ENCODE peak calls at places on chromosomes 5 and 9, in six cellular contexts. C is IMR-90, F is mesendoderm, K is H1, Z is H9, Q is neuronal stem cell. Y is an unnamed sample.

GRCh38 chr5:138033275-138033808 is 463 bp upstream of the FAM13B start:
- DNase-seq in F (no peak), Q (no peak), C (no peak), K (peak; percentile 29), Z (no peak), Y (peak; percentile 72)

GRCh38 chr9:82284758-82285157 is 296.2 kb downstream of the SPATA31D1 start:
- DNase-seq in Z (no peak), K (no peak), F (no peak), Q (no peak), C (peak; percentile 21), Y (no peak)

GRCh38 chr9:70043689-70044449 is at the start of gene MAMDC2:
- DNase-seq in Q (peak; percentile 62), C (peak; percentile 51), K (no peak), F (peak; percentile 73), Z (peak; percentile 76), Y (peak; percentile 37)

GRCh38 chr5:54845567-54845941 is 139.8 kb downstream of the ESM1 start:
- DNase-seq in Q (no peak), K (no peak), F (peak; percentile 89), C (peak; percentile 75), Z (no peak), Y (no peak)

GRCh38 chr5:33362915-33363314 is 77.8 kb upstream of the TARS1 start:
- DNase-seq in Z (peak; percentile 31), Q (no peak), C (peak; percentile 71), F (peak; percentile 57), K (no peak), Y (no peak)

GRCh38 chr5:143924311-143924710 is 112.3 kb downstream of the HMHB1 start:
- DNase-seq in C (peak; percentile 15), Z (no peak), K (no peak), Q (no peak), F (no peak), Y (no peak)

GRCh38 chr5:168822248-168822744 is 243.1 kb upstream of the PANK3 start:
- DNase-seq in F (no peak), Q (no peak), C (no peak), Z (no peak), K (no peak), Y (no peak)

GRCh38 chr5:40834391-40834848 is 602 bp downstream of the RPL37 start:
- DNase-seq in F (peak; percentile 38), K (no peak), C (peak; percentile 33), Q (no peak), Z (no peak), Y (peak; percentile 43)

GRCh38 chr5:10625700-10626472 is 62.0 kb downstream of the ANKRD33B start:
- DNase-seq in F (no peak), Z (no peak), Q (no peak), C (no peak), K (no peak), Y (no peak)

GRCh38 chr5:166720026-166720425 is 1571.4 kb upstream of the WWC1 start:
- DNase-seq in Z (no peak), F (no peak), C (no peak), K (no peak), Q (no peak), Y (no peak)

GRCh38 chr9:87237337-87237736 is 260.3 kb upstream of the DAPK1 start:
- DNase-seq in Q (no peak), F (no peak), C (no peak), Z (no peak), K (no peak), Y (no peak)

GRCh38 chr5:124652892-124653441 is 93.5 kb downstream of the ZNF608 start:
- DNase-seq in C (no peak), Q (no peak), Z (no peak), K (no peak), F (no peak), Y (no peak)

GRCh38 chr9:29750062-29750461 is 2176.8 kb upstream of the C9orf72 start:
- DNase-seq in K (no peak), Z (no peak), F (peak; percentile 8), C (no peak), Q (no peak), Y (no peak)

GRCh38 chr9:133236291-133237071 is 27.4 kb upstream of the OBP2B start:
- DNase-seq in K (no peak), C (no peak), F (no peak), Z (peak; percentile 24), Q (no peak), Y (no peak)

GRCh38 chr5:15238006-15238405 is 262.0 kb upstream of the FBXL7 start:
- DNase-seq in C (no peak), Q (no peak), F (no peak), K (no peak), Z (no peak), Y (no peak)

GRCh38 chr9:124346347-124347163 is 68.7 kb downstream of the PSMB7 start:
- DNase-seq in Z (no peak), F (no peak), K (no peak), Q (no peak), C (no peak), Y (no peak)

GRCh38 chr5:115455241-115455640 is 89.3 kb downstream of the FEM1C start:
- DNase-seq in F (no peak), K (no peak), Z (no peak), Q (no peak), C (peak; percentile 85), Y (no peak)

GRCh38 chr5:135386886-135387628 is 12.0 kb downstream of the MACROH2A1 start:
- DNase-seq in F (no peak), K (no peak), C (peak; percentile 94), Q (no peak), Z (no peak), Y (peak; percentile 72)

GRCh38 chr5:62327627-62328026 is 21.6 kb downstream of the KIF2A start:
- DNase-seq in Z (no peak), K (no peak), Q (no peak), F (no peak), C (no peak), Y (no peak)

GRCh38 chr5:148932355-148932935 is 106.0 kb downstream of the ADRB2 start:
- DNase-seq in Z (no peak), Q (no peak), K (no peak), C (no peak), F (no peak), Y (no peak)

GRCh38 chr5:71887680-71888079 is 168.6 kb downstream of the CARTPT start:
- DNase-seq in K (no peak), F (peak; percentile 89), Z (no peak), C (peak; percentile 94), Q (no peak), Y (no peak)

GRCh38 chr5:121273818-121274433 is 577.8 kb upstream of the FTMT start:
- DNase-seq in F (peak; percentile 59), Q (no peak), Z (no peak), K (no peak), C (peak; percentile 93), Y (no peak)

GRCh38 chr9:120303519-120303918 is 276.4 kb downstream of the CDK5RAP2 start:
- DNase-seq in C (no peak), F (no peak), K (no peak), Z (no peak), Q (no peak), Y (no peak)
- H3K4me1 ChIP-seq in C (no peaks in the 10 kb centered on the region), F (peaks cover 2% of the 10 kb centered on the region), K (peaks cover 10% of the 10 kb centered on the region), Z (peaks cover 5% of the 10 kb centered on the region), Q (no peaks in the 10 kb centered on the region), Y (no peaks in the 10 kb centered on the region)

GRCh38 chr9:128242828-128243485 is 32.9 kb downstream of the GOLGA2 start:
- DNase-seq in K (no peak), Z (no peak), F (no peak), C (no peak), Q (no peak), Y (no peak)

GRCh38 chr9:128246471-128246870 is 29.3 kb downstream of the GOLGA2 start:
- DNase-seq in F (no peak), K (no peak), C (no peak), Z (no peak), Q (no peak), Y (no peak)

GRCh38 chr9:128245293-128246151 is 30.3 kb downstream of the GOLGA2 start:
- DNase-seq in C (peak; percentile 81), F (peak; percentile 69), K (no peak), Z (peak; percentile 65), Q (no peak), Y (no peak)

GRCh38 chr9:128243486-128244415 is 32.1 kb downstream of the GOLGA2 start:
- DNase-seq in Q (no peak), K (no peak), C (peak; percentile 21), Z (no peak), F (no peak), Y (no peak)

DNA sequence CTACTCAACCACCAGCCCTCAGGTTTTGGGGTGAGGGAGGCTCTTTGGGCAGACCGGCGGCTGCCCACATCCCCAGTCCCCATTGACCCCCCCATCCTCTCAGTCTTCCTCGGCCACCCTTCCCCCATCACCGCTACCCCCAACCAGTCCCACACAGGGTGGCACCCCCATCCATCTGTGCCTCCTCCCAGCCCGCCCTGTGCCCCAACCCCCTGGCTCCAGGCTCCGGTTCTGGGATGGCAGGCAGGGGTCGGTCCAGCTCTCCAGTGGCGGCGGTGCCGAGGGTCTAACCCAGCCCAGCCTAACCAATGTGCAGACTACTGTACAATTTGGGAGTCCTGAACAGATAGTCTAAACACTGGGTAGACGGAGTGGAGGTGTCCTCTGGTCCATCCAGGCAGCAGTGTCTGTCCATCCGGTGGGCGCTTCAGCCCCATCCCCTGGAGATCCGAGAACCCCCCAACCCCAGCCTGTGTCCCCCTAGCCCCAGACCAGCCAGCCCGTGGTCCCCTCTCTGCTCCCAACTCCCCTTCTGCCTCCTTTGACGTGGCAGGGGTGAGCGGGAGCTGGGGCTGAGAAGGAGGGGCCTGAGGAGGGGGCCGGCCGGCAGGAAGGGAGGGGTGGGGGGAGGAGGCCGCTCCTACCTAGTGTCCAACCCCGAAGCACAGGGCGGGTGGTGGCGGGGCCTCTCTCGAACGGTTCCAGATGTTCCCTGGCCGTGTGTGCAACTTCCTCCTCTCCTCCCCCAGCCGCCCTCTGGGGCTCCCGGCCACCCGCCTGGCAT is 31.2 kb downstream of the GOLGA2 start:
- DNase-seq in K (no peak), F (peak; percentile 72), Q (no peak), C (peak; percentile 86), Z (peak; percentile 85), Y (no peak)
- H4K8ac ChIP-seq in K (peak overlapping the region; percentile 89), F (no peak overlapping the region), Q (no peak overlapping the region), C (peak overlapping the region; percentile 95), Z (no peak overlapping the region), Y (no peak overlapping the region)

GRCh38 chr9:4854191-4854590 is 61.4 kb downstream of the RCL1 start:
- DNase-seq in Q (no peak), Z (no peak), K (no peak), C (no peak), F (no peak), Y (no peak)
- H3K4me2 ChIP-seq in Q (no peak overlapping the region), Z (no peak overlapping the region), K (no peak overlapping the region), C (no peak overlapping the region), F (no peak overlapping the region), Y (no peak overlapping the region)

GRCh38 chr9:129487307-129487657 is 133.6 kb downstream of the C9orf50 start:
- DNase-seq in F (no peak), Z (no peak), Q (no peak), C (no peak), K (no peak), Y (no peak)

GRCh38 chr9:129484325-129485000 is 136.4 kb downstream of the C9orf50 start:
- DNase-seq in F (no peak), Z (no peak), K (no peak), Q (no peak), C (no peak), Y (no peak)

GRCh38 chr9:129486496-129487306 is 134.2 kb downstream of the C9orf50 start:
- DNase-seq in Q (no peak), C (peak; percentile 57), Z (no peak), F (no peak), K (no peak), Y (no peak)

GRCh38 chr9:129483467-129484324 is 137.2 kb downstream of the C9orf50 start:
- DNase-seq in C (peak; percentile 85), F (peak; percentile 83), K (no peak), Z (no peak), Q (no peak), Y (peak; percentile 81)

GRCh38 chr9:129485140-129485758 is 135.7 kb downstream of the C9orf50 start:
- DNase-seq in F (no peak), K (no peak), Z (no peak), Q (no peak), C (no peak), Y (no peak)
- H3K4me1 ChIP-seq in F (peaks cover 22% of the 10 kb centered on the region), K (peaks cover 37% of the 10 kb centered on the region), Z (no peaks in the 10 kb centered on the region), Q (peaks cover 35% of the 10 kb centered on the region), C (peaks cover 64% of the 10 kb centered on the region), Y (peaks cover 75% of the 10 kb centered on the region)

Y was measured in trophoblast cell.